ENCODE peak calls at places on chromosomes 4 and X, in six cellular contexts. One of them, this sample, is unnamed.

GRCh38 chr4:153573881-153574807 is 108.0 kb downstream of the TMEM131L start:
- DNase-seq in right atrium auricular region: peak
- DNase-seq in AG04449: peak
- DNase-seq in body of pancreas: peak
- DNase-seq in A549: peak
- DNase-seq in choroid plexus epithelial cell: peak
- DNase-seq in this sample: peak

GRCh38 chr4:7854697-7855370 is 84.8 kb downstream of the AFAP1 start:
- DNase-seq in right atrium auricular region: no peak
- DNase-seq in AG04449: no peak
- DNase-seq in body of pancreas: no peak
- DNase-seq in A549: no peak
- DNase-seq in choroid plexus epithelial cell: no peak
- DNase-seq in this sample: no peak

GRCh38 chrX:33132569-33132968 is 78.8 kb downstream of the DMD start:
- DNase-seq in right atrium auricular region: no peak
- DNase-seq in AG04449: no peak
- DNase-seq in body of pancreas: no peak
- DNase-seq in A549: no peak
- DNase-seq in choroid plexus epithelial cell: no peak
- DNase-seq in this sample: no peak

GRCh38 chrX:110015027-110015426 is 12.1 kb downstream of the TMEM164 start:
- DNase-seq in right atrium auricular region: no peak
- DNase-seq in AG04449: no peak
- DNase-seq in body of pancreas: peak
- DNase-seq in A549: no peak
- DNase-seq in choroid plexus epithelial cell: peak
- DNase-seq in this sample: no peak

GRCh38 chr4:3520796-3521600 is 11.2 kb downstream of the LRPAP1 start:
- DNase-seq in right atrium auricular region: no peak
- DNase-seq in AG04449: no peak
- DNase-seq in body of pancreas: no peak
- DNase-seq in A549: no peak
- DNase-seq in choroid plexus epithelial cell: no peak
- DNase-seq in this sample: no peak

GRCh38 chrX:149512225-149512885 is 7.2 kb upstream of the IDS start:
- DNase-seq in right atrium auricular region: peak
- DNase-seq in AG04449: no peak
- DNase-seq in body of pancreas: peak
- DNase-seq in A549: peak
- DNase-seq in choroid plexus epithelial cell: peak
- DNase-seq in this sample: no peak

GRCh38 chr4:121072080-121072835 is at the start of gene NDNF:
- DNase-seq in right atrium auricular region: no peak
- DNase-seq in AG04449: no peak
- DNase-seq in body of pancreas: peak
- DNase-seq in A549: no peak
- DNase-seq in choroid plexus epithelial cell: peak
- DNase-seq in this sample: no peak

GRCh38 chr4:56979674-56980073 is 978 bp downstream of the POLR2B start:
- DNase-seq in right atrium auricular region: no peak
- DNase-seq in AG04449: no peak
- DNase-seq in body of pancreas: peak
- DNase-seq in A549: no peak
- DNase-seq in choroid plexus epithelial cell: peak
- DNase-seq in this sample: no peak

GRCh38 chr4:7124643-7125442 is 57.0 kb upstream of the GRPEL1 start:
- DNase-seq in right atrium auricular region: peak
- DNase-seq in AG04449: peak
- DNase-seq in body of pancreas: peak
- DNase-seq in A549: no peak
- DNase-seq in choroid plexus epithelial cell: peak
- DNase-seq in this sample: peak

GRCh38 chrX:15619053-15619772 is 18.5 kb upstream of the ACE2 start:
- DNase-seq in right atrium auricular region: no peak
- DNase-seq in AG04449: no peak
- DNase-seq in body of pancreas: no peak
- DNase-seq in A549: peak
- DNase-seq in choroid plexus epithelial cell: peak
- DNase-seq in this sample: peak

GRCh38 chr4:655735-656151 is 18.3 kb downstream of the ATP5ME start:
- DNase-seq in right atrium auricular region: no peak
- DNase-seq in AG04449: no peak
- DNase-seq in body of pancreas: no peak
- DNase-seq in A549: no peak
- DNase-seq in choroid plexus epithelial cell: no peak
- DNase-seq in this sample: no peak

GRCh38 chr4:87387237-87387636 is 3.8 kb downstream of the HSD17B11 start:
- DNase-seq in right atrium auricular region: no peak
- DNase-seq in AG04449: no peak
- DNase-seq in body of pancreas: no peak
- DNase-seq in A549: no peak
- DNase-seq in choroid plexus epithelial cell: no peak
- DNase-seq in this sample: no peak

GRCh38 chr4:1578968-1579833 is 104.9 kb downstream of the FAM53A start:
- DNase-seq in right atrium auricular region: peak
- DNase-seq in AG04449: no peak
- DNase-seq in body of pancreas: peak
- DNase-seq in A549: peak
- DNase-seq in choroid plexus epithelial cell: peak
- DNase-seq in this sample: peak

GRCh38 chr4:3387154-3387942 is 54.4 kb upstream of the HGFAC start:
- DNase-seq in right atrium auricular region: no peak
- DNase-seq in AG04449: no peak
- DNase-seq in body of pancreas: no peak
- DNase-seq in A549: no peak
- DNase-seq in choroid plexus epithelial cell: no peak
- DNase-seq in this sample: no peak

GRCh38 chr4:86496094-86497060 is 97.7 kb upstream of the PTPN13 start:
- DNase-seq in right atrium auricular region: no peak
- DNase-seq in AG04449: no peak
- DNase-seq in body of pancreas: peak
- DNase-seq in A549: peak
- DNase-seq in choroid plexus epithelial cell: peak
- DNase-seq in this sample: no peak

GRCh38 chr4:114334808-114335739 is 263.5 kb upstream of the UGT8 start:
- DNase-seq in right atrium auricular region: no peak
- DNase-seq in AG04449: no peak
- DNase-seq in body of pancreas: no peak
- DNase-seq in A549: no peak
- DNase-seq in choroid plexus epithelial cell: no peak
- DNase-seq in this sample: no peak

GRCh38 chr4:85961887-85962286 is 398.0 kb downstream of the MAPK10 start:
- DNase-seq in right atrium auricular region: no peak
- DNase-seq in AG04449: no peak
- DNase-seq in body of pancreas: no peak
- DNase-seq in A549: no peak
- DNase-seq in choroid plexus epithelial cell: no peak
- DNase-seq in this sample: no peak

GRCh38 chr4:77801260-77801608 is 17.9 kb downstream of the CNOT6L start:
- DNase-seq in right atrium auricular region: no peak
- DNase-seq in AG04449: no peak
- DNase-seq in body of pancreas: no peak
- DNase-seq in A549: no peak
- DNase-seq in choroid plexus epithelial cell: no peak
- DNase-seq in this sample: no peak

GRCh38 chr4:177041356-177041755 is 248.6 kb upstream of the VEGFC start:
- DNase-seq in right atrium auricular region: no peak
- DNase-seq in AG04449: no peak
- DNase-seq in body of pancreas: no peak
- DNase-seq in A549: no peak
- DNase-seq in choroid plexus epithelial cell: no peak
- DNase-seq in this sample: no peak

GRCh38 chrX:43703211-43703791 is 47.2 kb downstream of the MAOA start:
- DNase-seq in right atrium auricular region: no peak
- DNase-seq in AG04449: no peak
- DNase-seq in body of pancreas: no peak
- DNase-seq in A549: no peak
- DNase-seq in choroid plexus epithelial cell: peak
- DNase-seq in this sample: no peak

GRCh38 chr4:133151681-133152329 is 2.7 kb downstream of the PCDH10 start:
- DNase-seq in right atrium auricular region: no peak
- DNase-seq in AG04449: no peak
- DNase-seq in body of pancreas: no peak
- DNase-seq in A549: no peak
- DNase-seq in choroid plexus epithelial cell: peak
- DNase-seq in this sample: no peak

GRCh38 chrX:132483523-132483922 is 5.3 kb downstream of the MBNL3 start:
- DNase-seq in right atrium auricular region: no peak
- DNase-seq in AG04449: no peak
- DNase-seq in body of pancreas: no peak
- DNase-seq in A549: no peak
- DNase-seq in choroid plexus epithelial cell: no peak
- DNase-seq in this sample: no peak
- H3K4me3 ChIP-seq in right atrium auricular region: no peak
- H3K4me3 ChIP-seq in AG04449: no peak
- H3K4me3 ChIP-seq in body of pancreas: no peak
- H3K4me3 ChIP-seq in A549: no peak
- H3K4me3 ChIP-seq in choroid plexus epithelial cell: no peak
- H3K4me3 ChIP-seq in this sample: no peak

GRCh38 chrX:41946230-41946629 is 22.9 kb upstream of the CASK start:
- DNase-seq in right atrium auricular region: no peak
- DNase-seq in AG04449: no peak
- DNase-seq in body of pancreas: no peak
- DNase-seq in A549: no peak
- DNase-seq in choroid plexus epithelial cell: no peak
- DNase-seq in this sample: no peak
- H3K4me3 ChIP-seq in right atrium auricular region: no peak
- H3K4me3 ChIP-seq in AG04449: no peak
- H3K4me3 ChIP-seq in body of pancreas: no peak
- H3K4me3 ChIP-seq in A549: no peak
- H3K4me3 ChIP-seq in choroid plexus epithelial cell: no peak
- H3K4me3 ChIP-seq in this sample: no peak

GRCh38 chrX:37781808-37782207 is 1.9 kb downstream of the CYBB start:
- DNase-seq in right atrium auricular region: no peak
- DNase-seq in AG04449: no peak
- DNase-seq in body of pancreas: no peak
- DNase-seq in A549: no peak
- DNase-seq in choroid plexus epithelial cell: no peak
- DNase-seq in this sample: no peak

GRCh38 chrX:37785569-37785968 is 5.7 kb downstream of the CYBB start:
- DNase-seq in right atrium auricular region: no peak
- DNase-seq in AG04449: no peak
- DNase-seq in body of pancreas: no peak
- DNase-seq in A549: no peak
- DNase-seq in choroid plexus epithelial cell: no peak
- DNase-seq in this sample: no peak

GRCh38 chrX:37786666-37787337 is 6.9 kb downstream of the CYBB start:
- DNase-seq in right atrium auricular region: no peak
- DNase-seq in AG04449: no peak
- DNase-seq in body of pancreas: no peak
- DNase-seq in A549: no peak
- DNase-seq in choroid plexus epithelial cell: no peak
- DNase-seq in this sample: no peak

GRCh38 chrX:37783284-37783683 is 3.4 kb downstream of the CYBB start:
- DNase-seq in right atrium auricular region: no peak
- DNase-seq in AG04449: no peak
- DNase-seq in body of pancreas: no peak
- DNase-seq in A549: no peak
- DNase-seq in choroid plexus epithelial cell: no peak
- DNase-seq in this sample: no peak

GRCh38 chrX:37787353-37787869 is 7.6 kb downstream of the CYBB start:
- DNase-seq in right atrium auricular region: no peak
- DNase-seq in AG04449: no peak
- DNase-seq in body of pancreas: no peak
- DNase-seq in A549: no peak
- DNase-seq in choroid plexus epithelial cell: no peak
- DNase-seq in this sample: no peak
- H3K4me3 ChIP-seq in right atrium auricular region: no peak
- H3K4me3 ChIP-seq in AG04449: no peak
- H3K4me3 ChIP-seq in body of pancreas: no peak
- H3K4me3 ChIP-seq in A549: no peak
- H3K4me3 ChIP-seq in choroid plexus epithelial cell: no peak
- H3K4me3 ChIP-seq in this sample: no peak

DNA sequence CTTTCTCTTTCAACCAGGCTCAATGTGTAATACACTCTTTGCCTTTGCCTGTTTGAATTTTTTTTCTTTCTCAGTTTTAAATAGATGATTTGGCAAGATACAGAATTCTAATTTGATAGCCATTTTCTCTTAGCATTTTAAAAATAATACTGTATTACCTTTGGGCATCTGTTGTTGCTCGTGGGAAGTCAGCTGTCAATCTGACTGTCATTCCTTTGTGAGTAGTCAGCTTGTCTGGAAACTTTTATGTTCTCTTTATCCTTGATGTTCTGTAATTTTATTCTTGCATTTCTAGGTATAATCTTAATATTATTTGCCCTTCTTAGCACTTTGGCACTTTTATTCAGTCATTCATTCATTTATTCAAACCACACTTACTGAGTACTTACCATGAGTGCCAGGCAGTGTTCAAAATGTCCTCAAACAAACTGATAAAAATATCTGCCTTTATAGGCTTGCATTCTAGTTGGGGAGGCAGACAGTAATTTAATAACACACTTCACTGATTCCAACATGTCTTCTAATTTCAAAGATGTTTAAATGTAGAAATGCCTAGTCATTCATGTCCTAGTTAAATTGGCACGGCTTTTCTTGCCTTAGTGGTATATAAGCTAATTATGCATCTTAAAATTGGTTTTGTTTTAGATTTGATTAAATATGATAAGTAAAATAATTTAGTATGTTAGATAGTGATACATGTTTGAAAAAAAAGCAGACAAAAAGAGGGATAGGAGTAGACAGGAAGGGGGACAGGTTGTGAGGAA is 3.8 kb downstream of the USP38 start:
- DNase-seq in right atrium auricular region: no peak
- DNase-seq in AG04449: no peak
- DNase-seq in body of pancreas: no peak
- DNase-seq in A549: no peak
- DNase-seq in choroid plexus epithelial cell: peak
- DNase-seq in this sample: no peak
- H3K4me3 ChIP-seq in right atrium auricular region: no peak
- H3K4me3 ChIP-seq in AG04449: peak
- H3K4me3 ChIP-seq in body of pancreas: no peak
- H3K4me3 ChIP-seq in A549: peak
- H3K4me3 ChIP-seq in choroid plexus epithelial cell: peak
- H3K4me3 ChIP-seq in this sample: peak

This sample was measured in skeletal muscle cell.